ENCODE peak calls at places on chromosomes 11 and 22, in four cellular contexts. N is NCI-H2081 treated with DMSO at 0.1 percent for 48 hours; H is stimulated activated CD8-positive, alpha-beta memory T cell treated with anti-CD3 and anti-CD28 coated beads, Interleukin-15, amount 100 ng/mL, for 48 hours; E is NCI-H774. L is an unnamed sample.

GRCh38 chr11:123775274-123775673 is 21.0 kb upstream of the OR6X1 start:
- DNase-seq in E (no peak), N (no peak), H (no peak), L (no peak)

GRCh38 chr22:29706493-29706892 is 13.3 kb upstream of the CABP7 start:
- DNase-seq in N (no peak), H (no peak), E (peak; percentile 67), L (no peak)

GRCh38 chr11:3207530-3208189 is 11.0 kb downstream of the MRGPRG start:
- DNase-seq in N (no peak), H (no peak), E (no peak), L (no peak)

GRCh38 chr22:17807571-17808410 is 33.5 kb upstream of the BID start:
- DNase-seq in N (no peak), H (no peak), E (no peak), L (no peak)

GRCh38 chr11:132042296-132042695 is 671.9 kb downstream of the NTM start:
- DNase-seq in N (no peak), E (no peak), H (no peak), L (no peak)

GRCh38 chr11:61666684-61667297 is 13.4 kb upstream of the DAGLA start:
- DNase-seq in H (no peak), E (no peak), N (no peak), L (no peak)

GRCh38 chr11:93585758-93586157 is 42.6 kb upstream of the SMCO4 start:
- DNase-seq in E (peak; percentile 33), H (no peak), N (no peak), L (no peak)

GRCh38 chr11:1060885-1061616 is 13.6 kb upstream of the MUC2 start:
- DNase-seq in H (no peak), N (no peak), E (no peak), L (no peak)

GRCh38 chr11:59207988-59208432 is 4.7 kb downstream of the MPEG1 start:
- DNase-seq in N (no peak), E (no peak), H (peak; percentile 28), L (no peak)

GRCh38 chr11:77090373-77091111 is 12.1 kb upstream of the OMP start:
- DNase-seq in H (no peak), E (no peak), N (no peak), L (no peak)

GRCh38 chr11:44905131-44905866 is 45.4 kb downstream of the TP53I11 start:
- DNase-seq in E (no peak), N (no peak), H (no peak), L (no peak)

GRCh38 chr22:30286813-30287625 is 2.3 kb downstream of the CASTOR1 start:
- DNase-seq in E (no peak), N (no peak), H (peak; percentile 74), L (peak; percentile 69)

GRCh38 chr11:67504950-67505561 is at the start of gene PITPNM1:
- DNase-seq in E (peak; percentile 27), H (peak; percentile 72), N (no peak), L (no peak)

GRCh38 chr22:37229012-37229804 is 14.9 kb downstream of the RAC2 start:
- DNase-seq in E (no peak), H (no peak), N (no peak), L (no peak)

GRCh38 chr22:23404689-23405365 is 175.3 kb downstream of the IGLL1 start:
- DNase-seq in H (no peak), N (no peak), E (no peak), L (no peak)

GRCh38 chr11:86277741-86278140 is 24.3 kb upstream of the HIKESHI start:
- DNase-seq in H (no peak), E (no peak), N (no peak), L (no peak)

GRCh38 chr22:43471606-43472135 is 59.9 kb downstream of the MPPED1 start:
- DNase-seq in E (no peak), N (no peak), H (no peak), L (no peak)

GRCh38 chr11:12122083-12122482 is 11.7 kb downstream of the MICAL2 start:
- DNase-seq in E (no peak), N (no peak), H (no peak), L (no peak)

GRCh38 chr11:17350455-17351170 is 987 bp upstream of the NCR3LG1 start:
- DNase-seq in E (no peak), N (no peak), H (no peak), L (no peak)

GRCh38 chr11:104433751-104434150 is 269.8 kb upstream of the PDGFD start:
- DNase-seq in H (no peak), E (no peak), N (no peak), L (no peak)

GRCh38 chr11:71933141-71933933 is 4.5 kb downstream of the RNF121 start:
- DNase-seq in H (no peak), N (no peak), E (no peak), L (no peak)

GRCh38 chr22:38697055-38697980 is 3.4 kb downstream of the JOSD1 start:
- DNase-seq in H (no peak), E (no peak), N (no peak), L (no peak)

GRCh38 chr22:23533328-23533762 is 46.7 kb downstream of the IGLL1 start:
- DNase-seq in E (no peak), H (peak; percentile 19), N (no peak), L (no peak)

GRCh38 chr22:24053481-24054226 is 42.5 kb downstream of the CABIN1 start:
- DNase-seq in N (no peak), H (no peak), E (no peak), L (no peak)

GRCh38 chr11:71214553-71215371 is 37.6 kb downstream of the SHANK2 start:
- DNase-seq in H (no peak), E (no peak), N (no peak), L (no peak)

GRCh38 chr11:12016246-12016645 is 7.8 kb upstream of the DKK3 start:
- DNase-seq in H (no peak), E (no peak), N (no peak), L (no peak)

GRCh38 chr11:33732176-33732575 is 4.0 kb downstream of the CD59 start:
- DNase-seq in N (no peak), H (no peak), E (no peak), L (no peak)

GRCh38 chr11:47726878-47727514 is 11.8 kb upstream of the AGBL2 start:
- DNase-seq in N (no peak), H (no peak), E (no peak), L (no peak)

GRCh38 chr11:57932105-57932504 is 91.6 kb upstream of the OR9Q1 start:
- DNase-seq in N (no peak), E (no peak), H (no peak), L (no peak)

GRCh38 chr11:19982761-19983495 is 177.3 kb downstream of the DBX1 start:
- DNase-seq in H (no peak), E (no peak), N (no peak), L (no peak)

GRCh38 chr11:76761959-76762358 is 21.2 kb upstream of the TSKU start:
- DNase-seq in H (no peak), N (no peak), E (no peak), L (no peak)

GRCh38 chr11:85941380-85941973 is 86.3 kb downstream of the CCDC83 start:
- DNase-seq in E (no peak), N (no peak), H (peak; percentile 17), L (no peak)

GRCh38 chr11:120306519-120307242 is 18.4 kb upstream of the TLCD5 start:
- DNase-seq in N (no peak), H (no peak), E (no peak), L (no peak)

GRCh38 chr11:12430351-12430750 is 53.0 kb downstream of the PARVA start:
- DNase-seq in E (no peak), N (no peak), H (no peak), L (no peak)